ENCODE peak calls at places on chromosomes 4 and X, in seven cellular contexts. Q is HEK293T; V is activated T-cell treated with anti-CD3 and anti-CD28 coated beads, Interleukin-2, amount 50 U/mL, for 1 hour; C is activated naive CD4-positive, alpha-beta T cell; B is stimulated activated CD4-positive, alpha-beta T cell treated with anti-CD3 and anti-CD28 coated beads, Interleukin-1b, Interleukin-23, amount 100 ng/mL, for 4 hours; T is frontal cortex; P is EH. N is an unnamed sample.

GRCh38 chrX:119155416-119156035 is 27.9 kb upstream of the KIAA1210 start:
- DNase-seq in Q (no peak), V (no peak), C (no peak), B (no peak), T (no peak), P (peak; percentile 48), N (peak; percentile 50)

GRCh38 chrX:15241258-15241657 is 28.6 kb downstream of the ASB9 start:
- DNase-seq in Q (no peak), V (no peak), C (no peak), B (no peak), T (no peak), P (no peak), N (no peak)

GRCh38 chr4:152885185-152885584 is 50.9 kb upstream of the FHDC1 start:
- DNase-seq in Q (no peak), V (no peak), C (no peak), B (no peak), T (no peak), P (no peak), N (no peak)

GRCh38 chrX:111100191-111100590 is 4.2 kb downstream of the PAK3 start:
- DNase-seq in Q (peak; percentile 73), V (peak; percentile 39), C (no peak), B (peak; percentile 5), T (no peak), P (peak; percentile 25), N (peak; percentile 6)

GRCh38 chr4:73299548-73300280 is 41.1 kb upstream of the ANKRD17 start:
- DNase-seq in Q (no peak), V (no peak), C (no peak), B (no peak), T (no peak), P (no peak), N (no peak)

GRCh38 chrX:45623266-45623665 is 422.6 kb upstream of the DIPK2B start:
- DNase-seq in Q (no peak), V (no peak), C (no peak), B (no peak), T (no peak), P (peak; percentile 95), N (peak; percentile 90)

GRCh38 chr4:102437111-102437510 is 64.0 kb upstream of the NFKB1 start:
- DNase-seq in Q (no peak), V (no peak), C (no peak), B (no peak), T (no peak), P (no peak), N (no peak)

GRCh38 chr4:151744614-151745013 is 16.2 kb downstream of the GATB start:
- DNase-seq in Q (peak; percentile 18), V (no peak), C (no peak), B (no peak), T (no peak), P (peak; percentile 91), N (peak; percentile 91)

GRCh38 chr4:93814141-93814540 is 14.4 kb upstream of the ATOH1 start:
- DNase-seq in Q (no peak), V (no peak), C (no peak), B (no peak), T (no peak), P (no peak), N (no peak)

GRCh38 chr4:40316333-40316781 is 18.8 kb upstream of the CHRNA9 start:
- DNase-seq in Q (no peak), V (no peak), C (no peak), B (no peak), T (no peak), P (peak; percentile 94), N (peak; percentile 87)

GRCh38 chr4:145887241-145887964 is 51.2 kb downstream of the ZNF827 start:
- DNase-seq in Q (no peak), V (no peak), C (no peak), B (no peak), T (no peak), P (peak; percentile 78), N (peak; percentile 81)

GRCh38 chr4:122584517-122584916 is 36.3 kb downstream of the IL21 start:
- DNase-seq in Q (no peak), V (no peak), C (no peak), B (no peak), T (peak; percentile 36), P (peak; percentile 87), N (peak; percentile 83)

GRCh38 chr4:18020145-18020670 is 1.3 kb downstream of the LCORL start:
- DNase-seq in Q (no peak), V (peak; percentile 33), C (no peak), B (no peak), T (no peak), P (peak; percentile 18), N (peak; percentile 37)

GRCh38 chrX:39755152-39756032 is 342.4 kb downstream of the BCOR start:
- DNase-seq in Q (peak; percentile 78), V (no peak), C (no peak), B (no peak), T (peak; percentile 48), P (peak; percentile 96), N (peak; percentile 96)

GRCh38 chr4:83109480-83110221 is 4.9 kb downstream of the PLAC8 start:
- DNase-seq in Q (peak; percentile 56), V (peak; percentile 53), C (peak; percentile 8), B (no peak), T (peak; percentile 26), P (peak; percentile 59), N (peak; percentile 13)

GRCh38 chrX:41333744-41333993 is 293 bp upstream of the DDX3X start:
- DNase-seq in Q (peak; percentile 73), V (no peak), C (peak; percentile 74), B (no peak), T (no peak), P (peak; percentile 85), N (peak; percentile 86)

GRCh38 chrX:149877636-149878035 is 3.3 kb upstream of the MAGEA8 start:
- DNase-seq in Q (no peak), V (no peak), C (no peak), B (no peak), T (no peak), P (peak; percentile 16), N (peak; percentile 1)

GRCh38 chr4:39898015-39898414 is 79.7 kb downstream of the PDS5A start:
- DNase-seq in Q (no peak), V (no peak), C (no peak), B (no peak), T (no peak), P (no peak), N (no peak)

GRCh38 chrX:43961699-43962098 is 11.5 kb downstream of the NDP start:
- DNase-seq in Q (no peak), V (no peak), C (no peak), B (no peak), T (no peak), P (no peak), N (no peak)

GRCh38 chr4:692771-693554 is 4.0 kb upstream of the SLC49A3 start:
- DNase-seq in Q (no peak), V (no peak), C (no peak), B (no peak), T (no peak), P (no peak), N (no peak)

GRCh38 chrX:140764401-140764919 is 54.9 kb downstream of the LINC00632 start:
- DNase-seq in Q (peak; percentile 44), V (no peak), C (no peak), B (no peak), T (peak; percentile 2), P (peak; percentile 79), N (peak; percentile 69)

GRCh38 chrX:119427024-119427794 is 28.1 kb downstream of the SLC25A43 start:
- DNase-seq in Q (no peak), V (no peak), C (no peak), B (no peak), T (peak; percentile 9), P (peak; percentile 65), N (peak; percentile 46)

GRCh38 chrX:38882894-38883620 is 81.8 kb downstream of the MID1IP1 start:
- DNase-seq in Q (no peak), V (no peak), C (no peak), B (no peak), T (no peak), P (peak; percentile 88), N (peak; percentile 95)

GRCh38 chrX:74540635-74541249 is 73.7 kb downstream of the RLIM start:
- DNase-seq in Q (no peak), V (no peak), C (no peak), B (no peak), T (no peak), P (no peak), N (no peak)

GRCh38 chr4:61500883-61501282 is 300.8 kb downstream of the ADGRL3 start:
- DNase-seq in Q (no peak), V (no peak), C (no peak), B (no peak), T (no peak), P (no peak), N (peak; percentile 24)

GRCh38 chr4:123977623-123978022 is 581.0 kb downstream of the SPRY1 start:
- DNase-seq in Q (no peak), V (no peak), C (no peak), B (no peak), T (no peak), P (no peak), N (no peak)

GRCh38 chrX:123432362-123433150 is 248.5 kb downstream of the GRIA3 start:
- DNase-seq in Q (no peak), V (no peak), C (no peak), B (no peak), T (no peak), P (no peak), N (no peak)

N was measured in foreskin fibroblast.